ENCODE peak calls at places on chromosomes 4 and X, in five cellular contexts. S is neuronal stem cell, U is body of pancreas, C is breast epithelium, P is MM.1S. T is an unnamed sample. For H3K36me3 and H3K4me1, the result is how much of the 10 kb centered on the place peaks cover.

GRCh38 chrX:30649859-30650258 is 3.4 kb upstream of the GK start:
- DNase-seq in S (no peak), U (no peak), C (no peak), P (peak), T (no peak)

GRCh38 chrX:19902110-19902509 is 14.7 kb upstream of the SH3KBP1 start:
- DNase-seq in S (no peak), U (no peak), C (no peak), P (no peak), T (no peak)

GRCh38 chr4:11710484-11710883 is 281.8 kb upstream of the HS3ST1 start:
- DNase-seq in S (no peak), U (no peak), C (no peak), P (no peak), T (no peak)

GRCh38 chr4:101649790-101650450 is 140.6 kb upstream of the BANK1 start:
- DNase-seq in S (no peak), U (no peak), C (no peak), P (no peak), T (no peak)

GRCh38 chr4:159227984-159228383 is 125.1 kb downstream of the RAPGEF2 start:
- DNase-seq in S (peak), U (peak), C (no peak), P (no peak), T (peak)

GRCh38 chr4:139823746-139824145 is 158.1 kb downstream of the MGST2 start:
- DNase-seq in S (no peak), U (no peak), C (no peak), P (no peak), T (no peak)

GRCh38 chr4:25367004-25367621 is 9.9 kb upstream of the ANAPC4 start:
- DNase-seq in S (no peak), U (no peak), C (no peak), P (peak), T (no peak)

GRCh38 chr4:74451214-74451661 is 6.3 kb downstream of the AREG start:
- DNase-seq in S (no peak), U (no peak), C (no peak), P (no peak), T (no peak)

GRCh38 chr4:186472948-186473347 is 82.4 kb downstream of the MTNR1A start:
- DNase-seq in S (peak), U (no peak), C (no peak), P (peak), T (no peak)

GRCh38 chr4:3219761-3220481 is 29.0 kb upstream of the MSANTD1 start:
- DNase-seq in S (no peak), U (no peak), C (no peak), P (no peak), T (no peak)
- H3K36me3 ChIP-seq in S (half or more), U (under half), C (under half), P (under half), T (half or more)

DNA sequence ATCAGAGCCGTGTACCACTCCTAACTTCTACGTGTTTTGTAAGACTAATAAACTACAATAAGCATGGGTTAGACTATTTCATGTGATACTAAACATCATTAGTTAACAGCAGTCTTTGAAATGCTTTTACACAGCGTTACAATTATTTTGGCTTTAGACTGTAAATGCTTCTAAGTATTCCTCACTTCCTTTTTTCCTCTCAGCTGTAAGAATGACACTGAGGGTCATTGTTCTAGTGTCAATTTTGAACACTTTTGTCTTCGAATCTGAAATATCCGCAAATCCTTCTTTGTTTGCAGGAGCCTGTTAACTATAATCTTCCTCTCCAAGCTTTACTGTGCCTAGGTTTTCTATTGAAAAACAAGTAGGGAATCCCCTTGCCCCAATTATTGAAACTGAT is 1.5 kb downstream of the ABCE1 start:
- DNase-seq in S (no peak), U (no peak), C (no peak), P (peak), T (no peak)
- H3K4me1 ChIP-seq in S (under half), U (under half), C (under half), P (under half), T (under half)

GRCh38 chr4:1216869-1217294 is 32.0 kb downstream of the CTBP1 start:
- DNase-seq in S (no peak), U (peak), C (no peak), P (no peak), T (peak)

GRCh38 chr4:1218892-1219552 is 29.9 kb downstream of the CTBP1 start:
- DNase-seq in S (no peak), U (no peak), C (no peak), P (peak), T (no peak)

GRCh38 chr4:1215347-1216075 is 33.4 kb downstream of the CTBP1 start:
- DNase-seq in S (no peak), U (peak), C (no peak), P (peak), T (no peak)

GRCh38 chr4:1216076-1216614 is 32.8 kb downstream of the CTBP1 start:
- DNase-seq in S (no peak), U (no peak), C (no peak), P (no peak), T (no peak)

GRCh38 chr4:1217366-1217765 is 31.6 kb downstream of the CTBP1 start:
- DNase-seq in S (no peak), U (no peak), C (no peak), P (no peak), T (no peak)
- H3K36me3 ChIP-seq in S (half or more), U (under half), C (under half), P (under half), T (half or more)

GRCh38 chrX:133986008-133986683 is 752 bp upstream of the GPC3 start:
- DNase-seq in S (no peak), U (no peak), C (no peak), P (no peak), T (no peak)
- H3K4me1 ChIP-seq in S (under half), U (under half), C (under half), P (under half), T (under half)

GRCh38 chr4:22970665-22971064 is 277.9 kb downstream of the GBA3 start:
- DNase-seq in S (no peak), U (no peak), C (no peak), P (no peak), T (no peak)
- H3K36me3 ChIP-seq in S (under half), U (under half), C (under half), P (under half), T (under half)

GRCh38 chr4:38415682-38416081 is 248.3 kb upstream of the KLF3 start:
- DNase-seq in S (no peak), U (no peak), C (no peak), P (no peak), T (no peak)
- H3K4me1 ChIP-seq in S (under half), U (under half), C (under half), P (under half), T (under half)

GRCh38 chr4:627347-627746 is 2.0 kb downstream of the PDE6B start:
- DNase-seq in S (no peak), U (no peak), C (peak), P (no peak), T (peak)
- H3K36me3 ChIP-seq in S (under half), U (under half), C (under half), P (under half), T (under half)

GRCh38 chrX:37816766-37817165 is 30.6 kb downstream of the DYNLT3 start:
- DNase-seq in S (no peak), U (no peak), C (no peak), P (no peak), T (no peak)
- H3K4me1 ChIP-seq in S (under half), U (under half), C (under half), P (under half), T (under half)

GRCh38 chrX:107748490-107748889 is 27.1 kb downstream of the TSC22D3 start:
- DNase-seq in S (no peak), U (no peak), C (no peak), P (no peak), T (no peak)
- H3K36me3 ChIP-seq in S (under half), U (under half), C (under half), P (under half), T (under half)